ENCODE peak calls at places on chromosome 20, in five cellular contexts. L is K562, W is H1, T is HepG2, F is GM12878. Z is an unnamed sample.

GRCh38 chr20:760751-761417 is 7.4 kb downstream of the SLC52A3 start:
- DNase-seq in L (peak), W (peak), T (peak), F (no peak), Z (peak)

GRCh38 chr20:25273541-25274358 is 25.9 kb downstream of the PYGB start:
- DNase-seq in L (no peak), W (no peak), T (no peak), F (no peak), Z (no peak)

GRCh38 chr20:11752336-11752735 is 165.4 kb upstream of the BTBD3 start:
- DNase-seq in L (no peak), W (no peak), T (no peak), F (no peak), Z (no peak)

GRCh38 chr20:16542477-16542876 is 30.8 kb downstream of the KIF16B start:
- DNase-seq in L (no peak), W (no peak), T (no peak), F (no peak), Z (no peak)

GRCh38 chr20:21640556-21640955 is 64.9 kb upstream of the PAX1 start:
- DNase-seq in L (no peak), W (peak), T (peak), F (no peak), Z (peak)

GRCh38 chr20:32511358-32512046 is 73.6 kb downstream of the NOL4L start:
- DNase-seq in L (peak), W (no peak), T (no peak), F (no peak), Z (no peak)

GRCh38 chr20:62590301-62591121 is 51.8 kb upstream of the SLCO4A1 start:
- DNase-seq in L (no peak), W (no peak), T (no peak), F (no peak), Z (no peak)

GRCh38 chr20:56403465-56403864 is 8.6 kb upstream of the CASS4 start:
- DNase-seq in L (no peak), W (no peak), T (no peak), F (no peak), Z (no peak)

GRCh38 chr20:61773081-61773631 is 292.5 kb downstream of the TAF4 start:
- DNase-seq in L (no peak), W (no peak), T (no peak), F (no peak), Z (no peak)

GRCh38 chr20:24081077-24081476 is 92.5 kb upstream of the GGTLC1 start:
- DNase-seq in L (no peak), W (no peak), T (no peak), F (no peak), Z (no peak)

GRCh38 chr20:44187054-44187762 is at the start of gene JPH2:
- DNase-seq in L (no peak), W (no peak), T (no peak), F (no peak), Z (peak)

GRCh38 chr20:20466341-20466879 is 98.5 kb downstream of the INSM1 start:
- DNase-seq in L (no peak), W (no peak), T (no peak), F (peak), Z (no peak)
- TF ChIP-seq CREB1 in L (no peak), W (no peak), T (no peak), F (peak), Z (no peak)

DNA sequence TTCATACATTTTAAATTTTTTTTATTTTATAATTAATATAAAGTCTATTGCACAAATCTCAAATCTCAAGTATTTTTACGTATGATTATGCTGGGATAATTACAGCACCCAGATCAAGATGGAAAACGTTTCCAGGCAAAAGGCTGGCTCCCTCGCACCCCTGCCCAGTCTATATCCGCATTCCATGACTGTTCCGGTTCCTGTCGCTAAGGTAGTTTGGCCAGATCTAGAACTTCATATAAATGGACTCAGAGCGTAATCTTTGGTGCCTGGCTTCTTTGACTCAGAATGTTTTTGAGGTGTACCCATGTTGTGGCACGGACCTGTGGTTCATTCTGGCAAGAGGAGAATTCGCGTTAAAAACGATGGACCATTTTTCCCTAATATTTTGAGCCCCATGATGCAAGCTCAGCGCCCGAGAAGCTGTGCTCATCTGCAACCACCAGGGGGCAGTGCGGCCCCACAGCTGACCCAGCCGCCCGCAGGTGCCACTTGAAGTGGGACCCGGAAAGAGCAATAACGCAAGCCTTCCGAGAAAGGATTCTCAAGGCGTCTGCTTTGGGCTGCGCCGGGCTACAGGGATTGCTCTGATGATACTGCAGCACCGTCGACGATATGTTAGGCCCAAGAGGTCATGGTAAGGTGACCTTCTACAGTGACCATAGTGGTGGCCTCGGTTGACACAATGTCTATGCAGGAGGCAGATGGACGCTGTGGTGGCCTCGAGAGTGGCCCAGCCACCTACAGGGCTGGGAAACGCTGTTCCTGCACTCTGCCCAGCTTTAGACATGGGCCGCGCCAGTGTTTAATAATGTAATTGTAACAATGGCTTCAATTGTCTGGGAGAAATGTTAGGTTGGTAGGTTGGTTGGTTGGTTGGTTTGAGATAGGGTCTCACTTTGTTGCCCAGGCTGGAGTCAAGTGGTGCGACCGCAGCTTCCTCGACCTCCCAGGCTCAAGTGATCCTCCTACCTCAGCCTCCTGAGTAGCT is 160.1 kb downstream of the ZMYND8 start:
- DNase-seq in L (peak), W (peak), T (peak), F (peak), Z (peak)
- H2AFZ ChIP-seq in L (peak), W (peak), T (peak), F (peak), Z (peak)

DNA sequence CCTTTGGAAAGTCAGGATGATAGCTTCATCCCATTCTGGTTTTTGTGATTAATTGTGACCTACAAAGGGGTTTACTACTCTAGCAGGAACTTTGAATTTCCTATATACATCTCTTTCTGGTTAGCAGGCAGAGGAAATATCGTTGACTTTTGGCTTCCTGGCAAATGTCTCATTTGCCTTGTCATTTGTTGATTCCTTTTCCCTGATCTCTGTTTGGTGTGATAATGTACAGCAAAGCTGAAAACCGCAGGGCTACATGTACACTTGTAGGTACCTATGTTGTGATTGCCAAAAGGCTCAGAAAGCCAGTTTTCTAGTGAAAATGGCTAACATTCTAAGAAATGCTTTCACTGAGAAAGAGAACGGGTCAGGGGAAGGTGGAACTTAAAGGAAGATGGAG is 44.3 kb downstream of the TOP1 start:
- DNase-seq in L (no peak), W (no peak), T (no peak), F (no peak), Z (no peak)
- TF ChIP-seq CREB1 in L (no peak), W (no peak), T (no peak), F (no peak), Z (no peak)

GRCh38 chr20:5091902-5092301 is 27.9 kb downstream of the PCNA start:
- DNase-seq in L (no peak), W (no peak), T (no peak), F (no peak), Z (no peak)
- H2AFZ ChIP-seq in L (no peak), W (no peak), T (no peak), F (no peak), Z (no peak)

DNA sequence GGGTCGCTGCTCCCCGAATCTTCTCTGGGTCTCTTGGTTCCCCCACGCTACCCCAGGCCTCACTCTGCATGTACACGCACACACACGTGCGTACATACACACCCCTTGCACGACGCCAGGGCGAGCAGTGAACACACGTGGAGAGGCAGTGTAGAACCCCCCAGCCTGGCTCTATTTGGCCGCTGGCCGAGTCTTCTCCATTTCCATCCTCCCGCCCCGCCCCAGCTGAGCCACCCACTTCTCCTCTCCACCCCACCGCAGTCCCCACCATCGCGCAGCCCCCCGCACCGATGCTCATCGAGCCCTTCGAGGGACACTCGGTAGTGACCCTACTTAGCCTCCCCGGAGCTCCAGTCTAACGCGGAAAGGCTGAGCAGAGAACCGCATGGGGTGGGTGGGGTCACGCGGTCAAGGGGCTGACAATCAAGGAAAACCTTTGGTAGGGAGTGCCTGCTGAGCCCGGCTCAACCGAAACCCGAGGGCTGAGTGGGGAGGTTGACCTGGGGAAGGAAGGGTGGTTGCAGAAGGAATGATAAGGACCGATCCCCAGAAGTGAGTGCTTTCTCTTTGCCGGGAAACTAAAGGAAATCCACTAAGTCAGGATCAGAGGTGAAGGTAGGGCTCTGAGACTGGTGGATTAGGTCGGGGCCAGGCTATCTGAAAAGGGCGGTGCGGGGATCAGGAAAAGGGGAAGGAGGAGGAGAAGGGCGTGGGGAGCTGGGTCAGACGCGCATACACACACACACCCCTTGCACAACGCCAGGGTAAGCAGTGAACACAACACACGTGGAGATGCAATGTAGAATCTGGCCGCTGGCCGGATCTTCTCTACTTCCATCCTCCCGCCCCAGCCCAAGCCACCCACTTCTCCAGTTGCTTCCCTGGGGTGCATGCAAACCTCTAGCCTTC is 49.8 kb downstream of the CPXM1 start:
- DNase-seq in L (peak), W (no peak), T (peak), F (no peak), Z (peak)
- TF ChIP-seq CREB1 in L (no peak), W (peak), T (no peak), F (no peak), Z (no peak)

DNA sequence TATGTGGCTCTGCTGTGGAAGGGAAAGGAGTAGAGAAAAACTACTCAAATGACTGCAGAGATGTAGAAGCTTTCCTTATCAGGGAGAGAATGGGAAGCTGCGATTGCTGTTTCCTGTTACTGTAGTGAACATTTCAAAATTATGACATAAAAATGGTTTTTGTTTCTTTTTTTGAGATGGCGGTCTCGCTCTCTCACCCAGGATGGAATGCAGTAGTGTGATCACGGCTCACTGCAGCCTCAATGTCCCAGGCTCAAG is 6.1 kb upstream of the BCAS4 start:
- DNase-seq in L (no peak), W (no peak), T (no peak), F (no peak), Z (no peak)
- H2AFZ ChIP-seq in L (peak), W (peak), T (peak), F (no peak), Z (peak)

DNA sequence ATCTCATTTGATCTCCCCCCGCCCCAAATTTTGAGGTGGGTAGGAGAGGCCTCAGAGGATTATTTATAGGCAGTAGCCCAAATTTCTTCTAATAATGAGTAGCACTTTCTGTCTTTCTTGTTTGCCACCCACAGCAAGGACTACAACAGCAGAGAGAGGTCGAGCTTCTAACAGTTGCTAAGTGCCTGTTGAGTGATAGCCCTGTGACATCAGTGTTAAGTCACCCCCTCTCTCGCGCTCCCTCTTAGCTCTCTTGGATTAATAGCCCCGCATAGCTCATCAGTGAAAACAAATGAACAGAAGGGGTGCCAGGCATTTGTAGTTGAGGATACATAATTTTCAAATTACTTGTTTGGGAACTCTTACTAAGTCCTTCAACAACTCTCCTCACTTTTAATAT is 3.5 kb downstream of the ANKRD60 start:
- DNase-seq in L (no peak), W (no peak), T (no peak), F (no peak), Z (no peak)
- TF ChIP-seq CREB1 in L (no peak), W (no peak), T (no peak), F (no peak), Z (no peak)

Z was measured in GM23338.